ENCODE peak calls at places on chromosomes 7 and 10, in eight cellular contexts. F is cardiac muscle cell, H is HCT116, N is mucosa of gallbladder, C is PC-3, R is iris pigment epithelial cell, U is lower leg skin, W is neural progenitor cell. M is an unnamed sample.

GRCh38 chr10:71864861-71865473 is 13.9 kb upstream of the PSAP start:
- DNase-seq in H (no peak), N (no peak), U (no peak), W (no peak), R (peak), C (peak), F (peak), M (no peak)

GRCh38 chr10:99461230-99461629 is 30.8 kb upstream of the GOT1 start:
- DNase-seq in C (peak), F (no peak), U (no peak), W (no peak), R (peak), N (no peak), H (no peak), M (no peak)

GRCh38 chr10:132464256-132465192 is 67.5 kb downstream of the PWWP2B start:
- DNase-seq in U (peak), W (no peak), F (peak), H (no peak), C (no peak), R (no peak), N (peak), M (no peak)

GRCh38 chr10:48946891-48947500 is 7.4 kb upstream of the LRRC18 start:
- DNase-seq in R (peak), H (no peak), N (peak), U (no peak), F (peak), C (peak), W (no peak), M (no peak)

GRCh38 chr7:76337147-76337546 is 21.6 kb downstream of the YWHAG start:
- DNase-seq in N (no peak), C (no peak), F (no peak), U (no peak), W (no peak), H (no peak), R (no peak), M (no peak)

GRCh38 chr7:2616973-2617709 is 14.6 kb upstream of the TTYH3 start:
- DNase-seq in U (no peak), C (no peak), F (no peak), R (no peak), W (peak), N (no peak), H (no peak), M (no peak)

GRCh38 chr7:834277-834676 is 2.0 kb downstream of the SUN1 start:
- DNase-seq in C (no peak), N (no peak), R (no peak), W (no peak), F (no peak), H (no peak), U (no peak), M (no peak)

GRCh38 chr7:6443372-6443941 is 4.3 kb downstream of the DAGLB start:
- DNase-seq in R (peak), F (peak), C (peak), U (no peak), H (peak), N (no peak), W (no peak), M (no peak)

GRCh38 chr7:67788689-67789088 is 792.1 kb downstream of the TYW1 start:
- DNase-seq in N (no peak), W (peak), R (no peak), H (no peak), F (peak), C (no peak), U (no peak), M (no peak)

GRCh38 chr7:114345494-114345893 is 69.1 kb upstream of the FOXP2 start:
- DNase-seq in U (no peak), F (peak), W (no peak), H (no peak), R (peak), N (no peak), C (no peak), M (no peak)

GRCh38 chr10:72056113-72056512 is 32.2 kb downstream of the SPOCK2 start:
- DNase-seq in C (no peak), W (no peak), F (no peak), H (no peak), U (no peak), N (no peak), R (no peak), M (no peak)

GRCh38 chr7:69232445-69233376 is 365.6 kb upstream of the AUTS2 start:
- DNase-seq in H (no peak), C (no peak), F (no peak), N (no peak), U (peak), R (no peak), W (peak), M (no peak)

GRCh38 chr10:8113616-8114015 is 59.1 kb downstream of the GATA3 start:
- DNase-seq in F (no peak), R (no peak), H (no peak), W (no peak), N (no peak), C (no peak), U (no peak), M (no peak)

GRCh38 chr10:62831346-62831745 is 15.2 kb upstream of the EGR2 start:
- DNase-seq in N (no peak), U (no peak), W (no peak), C (peak), R (peak), F (peak), H (no peak), M (no peak)

GRCh38 chr7:101164071-101164840 is 1.1 kb downstream of the VGF start:
- DNase-seq in N (no peak), R (peak), F (peak), W (peak), U (no peak), H (no peak), C (peak), M (no peak)

GRCh38 chr10:34581871-34582532 is 233.1 kb downstream of the PARD3 start:
- DNase-seq in H (no peak), R (peak), N (no peak), C (peak), F (peak), W (no peak), U (no peak), M (no peak)

GRCh38 chr7:131480384-131481315 is 75.8 kb downstream of the PODXL start:
- DNase-seq in N (no peak), R (peak), C (peak), F (peak), W (no peak), U (no peak), H (no peak), M (no peak)

GRCh38 chr10:124388823-124389612 is 29.7 kb downstream of the OAT start:
- DNase-seq in C (peak), F (peak), W (peak), U (peak), H (peak), R (peak), N (peak), M (peak)

GRCh38 chr10:59700709-59701108 is 8.9 kb downstream of the SLC16A9 start:
- DNase-seq in C (no peak), N (no peak), F (no peak), W (peak), H (no peak), R (no peak), U (no peak), M (no peak)

GRCh38 chr10:25614652-25615051 is 319.4 kb upstream of the MYO3A start:
- DNase-seq in W (no peak), U (no peak), N (no peak), C (no peak), R (no peak), H (no peak), F (peak), M (no peak)

GRCh38 chr10:81865581-81865980 is 9.4 kb upstream of the NRG3 start:
- DNase-seq in C (no peak), F (peak), R (no peak), U (no peak), W (peak), N (no peak), H (no peak), M (no peak)

M was measured in CD8-positive, alpha-beta memory T cell.